ENCODE peak calls at places on chromosomes 4 and X, in four cellular contexts. One of them, this sample, is unnamed. For H3K27me3, the result is how much of the 10 kb centered on the place peaks cover.

GRCh38 chrX:26522501-26522900 is 306.5 kb downstream of the MAGEB5 start:
- DNase-seq in upper lobe of right lung: no peak
- DNase-seq in left lung: no peak
- DNase-seq in pancreas: no peak
- DNase-seq in this sample: no peak

GRCh38 chr4:41212221-41213203 is 1.8 kb downstream of the APBB2 start:
- DNase-seq in upper lobe of right lung: no peak
- DNase-seq in left lung: no peak
- DNase-seq in pancreas: peak
- DNase-seq in this sample: no peak

GRCh38 chr4:74376888-74377483 is 12.0 kb downstream of the EREG start:
- DNase-seq in pancreas: no peak
- DNase-seq in upper lobe of right lung: no peak
- DNase-seq in left lung: no peak
- DNase-seq in this sample: peak

GRCh38 chr4:110033994-110034393 is 121.3 kb downstream of the EGF start:
- DNase-seq in left lung: no peak
- DNase-seq in pancreas: no peak
- DNase-seq in upper lobe of right lung: no peak
- DNase-seq in this sample: peak

GRCh38 chr4:20418865-20419451 is 167.3 kb downstream of the SLIT2 start:
- DNase-seq in left lung: no peak
- DNase-seq in pancreas: no peak
- DNase-seq in upper lobe of right lung: no peak
- DNase-seq in this sample: peak

GRCh38 chrX:137143864-137144263 is 110.1 kb upstream of the GPR101 start:
- DNase-seq in left lung: no peak
- DNase-seq in pancreas: no peak
- DNase-seq in upper lobe of right lung: no peak
- DNase-seq in this sample: no peak

GRCh38 chr4:3442959-3443749 is 1.4 kb downstream of the HGFAC start:
- DNase-seq in left lung: peak
- DNase-seq in upper lobe of right lung: no peak
- DNase-seq in pancreas: no peak
- DNase-seq in this sample: peak

GRCh38 chr4:101393256-101393655 is 45.9 kb upstream of the PPP3CA start:
- DNase-seq in pancreas: no peak
- DNase-seq in left lung: no peak
- DNase-seq in upper lobe of right lung: no peak
- DNase-seq in this sample: no peak

GRCh38 chrX:10254746-10255145 is 98.0 kb downstream of the CLCN4 start:
- DNase-seq in left lung: no peak
- DNase-seq in pancreas: no peak
- DNase-seq in upper lobe of right lung: no peak
- DNase-seq in this sample: peak

GRCh38 chr4:2933566-2934076 is 29.6 kb downstream of the NOP14 start:
- DNase-seq in left lung: no peak
- DNase-seq in pancreas: no peak
- DNase-seq in upper lobe of right lung: no peak
- DNase-seq in this sample: no peak

GRCh38 chrX:46485897-46486296 is 59.3 kb downstream of the ZNF674 start:
- DNase-seq in left lung: no peak
- DNase-seq in pancreas: no peak
- DNase-seq in upper lobe of right lung: no peak
- DNase-seq in this sample: no peak

GRCh38 chr4:103099691-103100392 is at the start of gene BDH2:
- DNase-seq in upper lobe of right lung: no peak
- DNase-seq in left lung: no peak
- DNase-seq in pancreas: peak
- DNase-seq in this sample: peak

GRCh38 chr4:18075823-18076433 is 54.4 kb upstream of the LCORL start:
- DNase-seq in left lung: peak
- DNase-seq in upper lobe of right lung: no peak
- DNase-seq in pancreas: no peak
- DNase-seq in this sample: peak

GRCh38 chrX:31449975-31450374 is 378.1 kb upstream of the FTHL17 start:
- DNase-seq in upper lobe of right lung: no peak
- DNase-seq in left lung: no peak
- DNase-seq in pancreas: no peak
- DNase-seq in this sample: no peak

GRCh38 chrX:19544693-19545305 is 29.5 kb upstream of the MAP3K15 start:
- DNase-seq in upper lobe of right lung: no peak
- DNase-seq in pancreas: peak
- DNase-seq in left lung: no peak
- DNase-seq in this sample: peak

GRCh38 chrX:22746081-22746480 is 253.7 kb upstream of the DDX53 start:
- DNase-seq in left lung: no peak
- DNase-seq in upper lobe of right lung: no peak
- DNase-seq in pancreas: no peak
- DNase-seq in this sample: no peak

GRCh38 chr4:37528161-37528560 is 158.0 kb downstream of the RELL1 start:
- DNase-seq in upper lobe of right lung: no peak
- DNase-seq in pancreas: peak
- DNase-seq in left lung: no peak
- DNase-seq in this sample: no peak
- H3K27me3 ChIP-seq in upper lobe of right lung: under half
- H3K27me3 ChIP-seq in pancreas: under half
- H3K27me3 ChIP-seq in left lung: under half
- H3K27me3 ChIP-seq in this sample: under half

DNA sequence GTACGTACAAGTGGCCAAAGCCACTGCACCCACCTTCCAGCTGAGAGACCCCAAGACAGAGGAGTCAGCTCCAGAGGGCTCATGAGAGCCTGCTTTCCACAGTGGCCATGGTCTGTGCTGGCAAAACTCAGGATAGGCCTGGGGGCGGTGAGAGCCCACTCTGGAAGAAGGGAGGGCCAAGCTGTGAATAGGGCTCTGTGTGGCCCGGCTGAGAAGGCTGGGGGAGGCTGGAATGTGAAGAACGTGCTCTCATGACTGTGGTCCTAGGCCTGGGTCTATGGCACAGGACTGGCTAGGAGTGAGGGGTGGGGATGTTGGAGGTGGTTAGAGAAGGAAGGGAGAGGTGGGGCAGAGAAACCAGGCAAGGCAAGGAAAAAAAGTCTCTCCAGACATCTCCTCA is 13.3 kb downstream of the STARD8 start:
- DNase-seq in left lung: no peak
- DNase-seq in upper lobe of right lung: no peak
- DNase-seq in pancreas: no peak
- DNase-seq in this sample: no peak
- H3K27me3 ChIP-seq in left lung: under half
- H3K27me3 ChIP-seq in upper lobe of right lung: under half
- H3K27me3 ChIP-seq in pancreas: under half
- H3K27me3 ChIP-seq in this sample: under half

GRCh38 chr4:8916914-8917305 is 45.3 kb upstream of the HMX1 start:
- DNase-seq in left lung: no peak
- DNase-seq in upper lobe of right lung: no peak
- DNase-seq in pancreas: no peak
- DNase-seq in this sample: no peak

GRCh38 chr4:8917868-8918783 is 46.5 kb upstream of the HMX1 start:
- DNase-seq in upper lobe of right lung: peak
- DNase-seq in pancreas: peak
- DNase-seq in left lung: peak
- DNase-seq in this sample: peak

GRCh38 chr4:8915201-8916200 is 43.9 kb upstream of the HMX1 start:
- DNase-seq in pancreas: no peak
- DNase-seq in upper lobe of right lung: peak
- DNase-seq in left lung: peak
- DNase-seq in this sample: no peak

GRCh38 chr4:8916251-8916913 is 44.7 kb upstream of the HMX1 start:
- DNase-seq in pancreas: no peak
- DNase-seq in left lung: peak
- DNase-seq in upper lobe of right lung: no peak
- DNase-seq in this sample: no peak

DNA sequence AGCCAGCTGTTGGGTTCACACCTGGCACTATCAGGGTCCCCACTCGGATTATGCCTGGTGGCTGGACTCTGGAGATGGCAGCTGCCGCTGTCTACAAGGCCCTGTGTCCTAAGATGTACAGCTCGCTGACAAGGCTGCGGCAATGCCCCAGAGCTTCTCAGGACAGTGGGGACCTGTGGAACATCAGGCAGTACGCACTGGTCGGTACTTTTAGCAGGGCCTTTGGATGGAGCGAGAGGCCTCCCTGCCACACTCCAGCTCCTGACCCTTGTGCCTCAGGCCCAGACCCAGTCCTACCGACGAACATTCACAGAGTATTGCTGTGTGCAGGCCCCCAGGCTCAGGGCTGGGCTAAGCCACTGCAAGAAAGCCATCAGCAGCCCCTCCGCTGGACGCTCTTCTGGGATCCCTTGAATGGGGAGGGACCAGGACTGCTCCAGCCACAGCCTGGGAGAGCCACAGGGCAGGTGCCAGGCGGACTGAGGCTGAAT is 45.7 kb upstream of the HMX1 start:
- DNase-seq in pancreas: no peak
- DNase-seq in left lung: peak
- DNase-seq in upper lobe of right lung: peak
- DNase-seq in this sample: no peak
- H3K27me3 ChIP-seq in pancreas: under half
- H3K27me3 ChIP-seq in left lung: half or more
- H3K27me3 ChIP-seq in upper lobe of right lung: under half
- H3K27me3 ChIP-seq in this sample: under half

DNA sequence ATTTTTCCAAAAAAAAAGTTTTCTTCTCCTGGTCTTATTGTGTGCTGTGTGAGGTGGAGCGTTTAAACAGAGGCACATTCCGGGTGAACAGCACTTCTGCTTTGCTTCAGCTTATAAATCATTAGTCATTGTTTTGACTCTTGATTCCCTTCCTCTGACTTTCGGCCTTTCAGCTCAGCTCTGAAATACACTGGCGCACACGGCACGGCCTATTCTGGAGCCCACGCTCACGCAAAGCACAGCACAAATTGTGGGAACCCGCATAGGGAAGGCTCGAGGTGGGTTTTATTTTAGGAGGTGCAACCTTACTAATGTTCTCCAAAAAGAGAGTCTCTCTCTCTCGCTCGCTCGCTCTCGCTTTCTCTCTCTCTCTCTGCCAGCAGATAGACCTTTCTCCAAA is 4.0 kb downstream of the POU3F4 start:
- DNase-seq in pancreas: no peak
- DNase-seq in left lung: no peak
- DNase-seq in upper lobe of right lung: no peak
- DNase-seq in this sample: no peak
- H3K27me3 ChIP-seq in pancreas: half or more
- H3K27me3 ChIP-seq in left lung: half or more
- H3K27me3 ChIP-seq in upper lobe of right lung: under half
- H3K27me3 ChIP-seq in this sample: under half

DNA sequence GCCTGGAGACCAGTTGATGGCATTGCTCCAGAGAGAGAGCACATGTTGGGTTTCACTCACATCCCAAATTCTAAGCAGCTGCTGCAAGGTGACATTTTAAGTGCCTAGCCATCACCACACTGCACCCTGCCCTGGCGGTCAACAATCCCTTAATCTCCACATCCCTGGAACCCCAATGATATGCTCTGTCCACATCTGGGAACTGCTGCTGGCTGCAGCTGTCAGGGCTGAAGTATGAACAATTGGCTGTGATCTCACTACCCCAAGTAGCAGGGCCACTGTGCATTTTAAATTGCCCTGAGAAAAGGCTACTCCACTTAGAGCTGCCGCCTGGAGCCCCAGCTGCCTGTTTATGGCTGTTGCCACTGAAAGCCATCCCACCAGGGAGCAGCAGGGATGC is 190.6 kb downstream of the ACTRT1 start:
- DNase-seq in upper lobe of right lung: no peak
- DNase-seq in pancreas: no peak
- DNase-seq in left lung: no peak
- DNase-seq in this sample: no peak
- H3K27me3 ChIP-seq in upper lobe of right lung: under half
- H3K27me3 ChIP-seq in pancreas: under half
- H3K27me3 ChIP-seq in left lung: under half
- H3K27me3 ChIP-seq in this sample: under half

DNA sequence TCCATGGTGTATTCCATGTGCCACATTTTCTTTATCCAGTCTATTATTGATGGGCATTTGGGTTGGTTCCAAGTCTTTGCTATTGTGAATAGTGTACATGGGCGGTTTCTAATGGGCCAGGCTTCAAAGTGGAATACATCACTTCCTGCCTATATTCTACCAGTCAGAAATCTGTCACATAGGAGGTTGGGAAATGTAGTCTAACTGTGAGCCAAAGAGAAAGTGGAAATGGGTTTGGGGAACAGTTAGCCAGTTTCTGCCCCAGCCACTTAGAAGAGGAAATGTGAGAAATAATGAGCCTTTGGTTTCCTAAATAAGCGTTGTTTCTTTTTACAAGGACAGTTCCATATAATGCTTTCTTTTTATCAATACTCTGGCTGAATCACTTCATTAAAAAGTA is 85.1 kb upstream of the AP1S2 start:
- DNase-seq in pancreas: no peak
- DNase-seq in upper lobe of right lung: no peak
- DNase-seq in left lung: no peak
- DNase-seq in this sample: no peak
- H3K27me3 ChIP-seq in pancreas: under half
- H3K27me3 ChIP-seq in upper lobe of right lung: under half
- H3K27me3 ChIP-seq in left lung: under half
- H3K27me3 ChIP-seq in this sample: under half

DNA sequence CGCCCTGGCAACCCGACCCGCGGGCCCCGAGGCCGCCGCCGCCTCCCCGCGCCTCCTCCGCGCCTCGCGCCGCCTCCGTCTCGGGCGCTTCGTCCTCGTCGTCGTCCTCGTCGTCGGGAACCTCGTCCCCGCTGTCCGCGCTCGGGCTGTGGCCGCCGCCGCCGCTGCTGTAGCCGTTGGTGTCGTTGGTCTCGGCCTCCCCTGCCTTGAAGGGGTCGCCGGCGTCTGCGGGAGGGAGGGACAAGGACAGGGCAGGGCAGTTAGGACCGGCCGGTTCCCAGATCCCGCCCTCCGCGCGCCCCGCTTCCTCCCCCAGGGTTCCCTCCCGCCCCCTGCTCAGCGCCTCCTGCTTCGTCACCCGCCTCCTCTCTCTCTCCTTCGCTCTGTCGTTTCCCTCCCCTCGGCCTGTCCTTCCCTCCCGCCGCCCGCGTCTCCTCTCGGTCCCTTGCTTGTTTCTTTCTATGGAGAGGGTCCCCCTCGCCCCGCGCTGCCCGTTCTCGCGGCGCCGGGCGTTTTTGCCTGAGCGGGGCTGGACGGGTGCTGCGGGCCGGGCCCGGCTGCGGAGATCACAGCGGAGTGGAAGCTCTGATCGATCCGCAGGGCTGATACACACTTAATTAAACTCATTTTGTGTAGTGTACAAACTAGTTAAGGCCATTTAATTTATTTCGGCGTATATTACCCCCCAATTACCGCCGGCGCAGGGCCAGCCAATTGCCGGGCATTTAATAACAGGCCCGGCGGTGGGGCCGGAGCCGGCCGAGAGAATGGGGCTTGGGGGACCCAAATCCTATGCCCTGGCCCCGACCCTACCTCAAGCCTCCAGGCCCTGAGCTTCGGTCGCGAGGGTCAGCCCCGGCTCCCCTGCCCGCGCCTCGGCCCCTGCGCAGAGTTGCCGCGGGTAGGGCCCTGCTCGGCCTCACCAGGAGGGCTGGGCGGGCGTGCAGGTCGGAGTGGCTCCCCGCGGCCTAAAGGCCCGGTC is 2.4 kb downstream of the NKX1-1 start:
- DNase-seq in upper lobe of right lung: peak
- DNase-seq in left lung: peak
- DNase-seq in pancreas: no peak
- DNase-seq in this sample: no peak
- H3K27me3 ChIP-seq in upper lobe of right lung: half or more
- H3K27me3 ChIP-seq in left lung: half or more
- H3K27me3 ChIP-seq in pancreas: half or more
- H3K27me3 ChIP-seq in this sample: under half

GRCh38 chr4:127623755-127624087 is 9.0 kb upstream of the INTU start:
- DNase-seq in upper lobe of right lung: peak
- DNase-seq in pancreas: no peak
- DNase-seq in left lung: peak
- DNase-seq in this sample: no peak
- H3K27me3 ChIP-seq in upper lobe of right lung: under half
- H3K27me3 ChIP-seq in pancreas: under half
- H3K27me3 ChIP-seq in left lung: half or more
- H3K27me3 ChIP-seq in this sample: under half

This sample was measured in Karpas-422.